ENCODE peak calls at places on chromosomes 13 and 19, in nine cellular contexts. N is activated naive CD4-positive, alpha-beta T cell treated with anti-CD3 and anti-CD28 coated beads, Interleukin-2, amount 10 ng/mL, durations not matched to agents 7 days and 5 days; R is bronchial epithelial cell; P is psoas muscle; Y is activated T-helper 1 cell treated with Interleukin-2 at 50 U/mL for 16 hours; D is H4; K is Right ventricle myocardium superior; A is WERI-Rb-1; V is fibroblast of lung. Q is an unnamed sample.
A peak's percentile ranks its signal among the peaks of the same experiment; 100 is the strongest.

GRCh38 chr19:1122972-1123363 is 19.2 kb downstream of the GPX4 start:
- DNase-seq in N (peak; percentile 44), R (peak; percentile 52), P (peak; percentile 78), Y (no peak), D (no peak), K (peak; percentile 79), A (peak; percentile 86), V (peak; percentile 69), Q (peak; percentile 71)

GRCh38 chr19:39052243-39052746 is 19.9 kb upstream of the FBXO27 start:
- DNase-seq in N (peak; percentile 75), R (peak; percentile 41), P (peak; percentile 32), Y (peak; percentile 50), D (peak; percentile 73), K (peak; percentile 74), A (peak; percentile 83), V (peak; percentile 49), Q (peak; percentile 65)

GRCh38 chr19:13902993-13903555 is 2.8 kb downstream of the BRME1 start:
- DNase-seq in N (peak; percentile 53), R (no peak), P (no peak), Y (no peak), D (no peak), K (no peak), A (peak; percentile 31), V (no peak), Q (no peak)

GRCh38 chr19:17183858-17184271 is 31.3 kb upstream of the USE1 start:
- DNase-seq in N (peak; percentile 51), R (no peak), P (no peak), Y (no peak), D (no peak), K (no peak), A (no peak), V (no peak), Q (no peak)

GRCh38 chr13:111179908-111180756 is 65.0 kb downstream of the ARHGEF7 start:
- DNase-seq in N (peak; percentile 40), R (no peak), P (no peak), Y (no peak), D (no peak), K (no peak), A (no peak), V (peak; percentile 44), Q (no peak)

GRCh38 chr19:49555600-49556411 is 24.6 kb downstream of the NOSIP start:
- DNase-seq in N (peak; percentile 95), R (peak; percentile 27), P (peak; percentile 62), Y (peak; percentile 45), D (no peak), K (peak; percentile 61), A (peak; percentile 72), V (peak; percentile 56), Q (peak; percentile 82)

GRCh38 chr19:35248310-35249145 is at the start of gene LSR:
- DNase-seq in N (peak; percentile 82), R (peak; percentile 77), P (peak; percentile 47), Y (peak; percentile 65), D (no peak), K (no peak), A (peak; percentile 94), V (no peak), Q (peak; percentile 92)

GRCh38 chr13:39485314-39485700 is 117.7 kb downstream of the LHFPL6 start:
- DNase-seq in N (no peak), R (no peak), P (no peak), Y (no peak), D (no peak), K (no peak), A (no peak), V (peak; percentile 68), Q (no peak)

GRCh38 chr13:46659413-46660065 is 106.6 kb downstream of the LRCH1 start:
- DNase-seq in N (no peak), R (no peak), P (no peak), Y (no peak), D (no peak), K (no peak), A (no peak), V (no peak), Q (no peak)

Q was measured in left colon.